ENCODE peak calls at places on chromosomes 3 and 15, in seven cellular contexts. One of them, this sample, is unnamed.

GRCh38 chr15:31268108-31268501 is 58.5 kb upstream of the KLF13 start:
- DNase-seq in AG10803: no peak
- DNase-seq in A549: no peak
- DNase-seq in cardiac muscle cell: no peak
- DNase-seq in mesothelial cell of epicardium: no peak
- DNase-seq in GM06990: no peak
- DNase-seq in CD4-positive, alpha-beta T cell: no peak
- DNase-seq in this sample: peak

GRCh38 chr3:150733373-150733935 is 29.5 kb downstream of the SIAH2 start:
- DNase-seq in AG10803: no peak
- DNase-seq in A549: no peak
- DNase-seq in cardiac muscle cell: peak
- DNase-seq in mesothelial cell of epicardium: no peak
- DNase-seq in GM06990: no peak
- DNase-seq in CD4-positive, alpha-beta T cell: no peak
- DNase-seq in this sample: no peak

GRCh38 chr3:7630351-7630911 is 769.5 kb downstream of the GRM7 start:
- DNase-seq in AG10803: no peak
- DNase-seq in A549: no peak
- DNase-seq in cardiac muscle cell: peak
- DNase-seq in mesothelial cell of epicardium: no peak
- DNase-seq in GM06990: no peak
- DNase-seq in CD4-positive, alpha-beta T cell: no peak
- DNase-seq in this sample: no peak

GRCh38 chr15:37653018-37653417 is 281.4 kb upstream of the TMCO5A start:
- DNase-seq in AG10803: no peak
- DNase-seq in A549: no peak
- DNase-seq in cardiac muscle cell: no peak
- DNase-seq in mesothelial cell of epicardium: no peak
- DNase-seq in GM06990: no peak
- DNase-seq in CD4-positive, alpha-beta T cell: no peak
- DNase-seq in this sample: no peak

GRCh38 chr15:60004019-60004845 is at the start of gene FOXB1:
- DNase-seq in AG10803: no peak
- DNase-seq in A549: no peak
- DNase-seq in cardiac muscle cell: no peak
- DNase-seq in mesothelial cell of epicardium: no peak
- DNase-seq in GM06990: no peak
- DNase-seq in CD4-positive, alpha-beta T cell: no peak
- DNase-seq in this sample: no peak

GRCh38 chr15:96352594-96353377 is 22.3 kb downstream of the NR2F2 start:
- DNase-seq in AG10803: no peak
- DNase-seq in A549: no peak
- DNase-seq in cardiac muscle cell: no peak
- DNase-seq in mesothelial cell of epicardium: no peak
- DNase-seq in GM06990: no peak
- DNase-seq in CD4-positive, alpha-beta T cell: no peak
- DNase-seq in this sample: no peak

GRCh38 chr15:70275461-70276138 is 177.9 kb upstream of the TLE3 start:
- DNase-seq in AG10803: no peak
- DNase-seq in A549: no peak
- DNase-seq in cardiac muscle cell: no peak
- DNase-seq in mesothelial cell of epicardium: no peak
- DNase-seq in GM06990: no peak
- DNase-seq in CD4-positive, alpha-beta T cell: no peak
- DNase-seq in this sample: no peak

GRCh38 chr3:100634493-100635272 is 25.3 kb downstream of the ADGRG7 start:
- DNase-seq in AG10803: peak
- DNase-seq in A549: no peak
- DNase-seq in cardiac muscle cell: peak
- DNase-seq in mesothelial cell of epicardium: no peak
- DNase-seq in GM06990: peak
- DNase-seq in CD4-positive, alpha-beta T cell: peak
- DNase-seq in this sample: no peak

GRCh38 chr3:152021951-152022461 is 148.6 kb downstream of the SUCNR1 start:
- DNase-seq in AG10803: peak
- DNase-seq in A549: peak
- DNase-seq in cardiac muscle cell: peak
- DNase-seq in mesothelial cell of epicardium: no peak
- DNase-seq in GM06990: peak
- DNase-seq in CD4-positive, alpha-beta T cell: no peak
- DNase-seq in this sample: no peak

GRCh38 chr3:32973982-32974381 is 22.5 kb downstream of the CCR4 start:
- DNase-seq in AG10803: peak
- DNase-seq in A549: no peak
- DNase-seq in cardiac muscle cell: no peak
- DNase-seq in mesothelial cell of epicardium: no peak
- DNase-seq in GM06990: peak
- DNase-seq in CD4-positive, alpha-beta T cell: peak
- DNase-seq in this sample: no peak

GRCh38 chr15:77696006-77696631 is 63.4 kb upstream of the LINGO1 start:
- DNase-seq in AG10803: no peak
- DNase-seq in A549: no peak
- DNase-seq in cardiac muscle cell: no peak
- DNase-seq in mesothelial cell of epicardium: no peak
- DNase-seq in GM06990: no peak
- DNase-seq in CD4-positive, alpha-beta T cell: no peak
- DNase-seq in this sample: no peak

GRCh38 chr3:182909318-182910040 is 70.9 kb downstream of the DCUN1D1 start:
- DNase-seq in AG10803: peak
- DNase-seq in A549: peak
- DNase-seq in cardiac muscle cell: peak
- DNase-seq in mesothelial cell of epicardium: no peak
- DNase-seq in GM06990: no peak
- DNase-seq in CD4-positive, alpha-beta T cell: no peak
- DNase-seq in this sample: no peak

GRCh38 chr3:9172851-9173320 is 76.6 kb downstream of the SRGAP3 start:
- DNase-seq in AG10803: peak
- DNase-seq in A549: no peak
- DNase-seq in cardiac muscle cell: no peak
- DNase-seq in mesothelial cell of epicardium: no peak
- DNase-seq in GM06990: no peak
- DNase-seq in CD4-positive, alpha-beta T cell: no peak
- DNase-seq in this sample: no peak
- TF ChIP-seq CTCF in AG10803: no peak
- TF ChIP-seq CTCF in A549: no peak
- TF ChIP-seq CTCF in cardiac muscle cell: no peak
- TF ChIP-seq CTCF in mesothelial cell of epicardium: no peak
- TF ChIP-seq CTCF in GM06990: no peak
- TF ChIP-seq CTCF in CD4-positive, alpha-beta T cell: no peak
- TF ChIP-seq CTCF in this sample: no peak

GRCh38 chr15:67383903-67384302 is 129.3 kb downstream of the IQCH start:
- DNase-seq in AG10803: peak
- DNase-seq in A549: no peak
- DNase-seq in cardiac muscle cell: peak
- DNase-seq in mesothelial cell of epicardium: no peak
- DNase-seq in GM06990: no peak
- DNase-seq in CD4-positive, alpha-beta T cell: no peak
- DNase-seq in this sample: no peak
- TF ChIP-seq CTCF in AG10803: no peak
- TF ChIP-seq CTCF in A549: peak
- TF ChIP-seq CTCF in cardiac muscle cell: no peak
- TF ChIP-seq CTCF in mesothelial cell of epicardium: no peak
- TF ChIP-seq CTCF in GM06990: no peak
- TF ChIP-seq CTCF in CD4-positive, alpha-beta T cell: no peak
- TF ChIP-seq CTCF in this sample: peak

DNA sequence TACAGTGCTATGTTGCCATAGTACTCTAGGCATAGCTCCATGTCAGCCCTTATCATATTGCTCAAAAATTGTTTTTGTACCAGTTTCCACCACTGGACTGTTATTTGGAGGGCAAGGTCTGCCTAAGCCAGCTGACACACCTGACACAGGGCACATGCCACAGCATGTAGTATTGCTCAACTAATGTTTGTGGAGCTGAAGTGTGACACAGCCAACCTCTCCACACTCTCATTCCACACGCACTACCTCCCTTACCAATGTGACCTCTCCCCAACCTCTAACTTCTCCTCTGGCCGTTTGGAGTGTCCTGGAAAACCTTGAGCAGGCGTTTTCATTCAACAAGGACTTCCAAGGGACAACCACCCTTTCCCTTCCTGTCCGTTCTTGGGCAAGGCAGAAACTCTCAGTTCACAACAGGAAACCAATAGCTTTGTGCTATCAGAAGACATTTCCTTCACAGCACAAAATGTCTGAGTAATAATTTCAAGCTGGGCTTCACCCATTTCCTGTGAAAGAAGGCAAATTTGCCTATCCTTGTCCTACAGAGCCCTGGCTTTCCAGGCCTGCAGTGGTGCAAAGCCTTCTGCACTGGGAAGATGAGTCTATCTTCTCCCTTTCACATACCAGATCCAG is 38.4 kb downstream of the TLNRD1 start:
- DNase-seq in AG10803: no peak
- DNase-seq in A549: no peak
- DNase-seq in cardiac muscle cell: peak
- DNase-seq in mesothelial cell of epicardium: no peak
- DNase-seq in GM06990: no peak
- DNase-seq in CD4-positive, alpha-beta T cell: no peak
- DNase-seq in this sample: no peak
- TF ChIP-seq CTCF in AG10803: no peak
- TF ChIP-seq CTCF in A549: no peak
- TF ChIP-seq CTCF in cardiac muscle cell: no peak
- TF ChIP-seq CTCF in mesothelial cell of epicardium: no peak
- TF ChIP-seq CTCF in GM06990: no peak
- TF ChIP-seq CTCF in CD4-positive, alpha-beta T cell: no peak
- TF ChIP-seq CTCF in this sample: no peak

GRCh38 chr15:48334260-48334659 is 3.0 kb downstream of the DUT start:
- DNase-seq in AG10803: no peak
- DNase-seq in A549: no peak
- DNase-seq in cardiac muscle cell: no peak
- DNase-seq in mesothelial cell of epicardium: no peak
- DNase-seq in GM06990: no peak
- DNase-seq in CD4-positive, alpha-beta T cell: no peak
- DNase-seq in this sample: no peak
- TF ChIP-seq CTCF in AG10803: no peak
- TF ChIP-seq CTCF in A549: no peak
- TF ChIP-seq CTCF in cardiac muscle cell: no peak
- TF ChIP-seq CTCF in mesothelial cell of epicardium: no peak
- TF ChIP-seq CTCF in GM06990: no peak
- TF ChIP-seq CTCF in CD4-positive, alpha-beta T cell: no peak
- TF ChIP-seq CTCF in this sample: no peak

GRCh38 chr3:178139116-178139515 is 397.1 kb upstream of the KCNMB2 start:
- DNase-seq in AG10803: peak
- DNase-seq in A549: no peak
- DNase-seq in cardiac muscle cell: no peak
- DNase-seq in mesothelial cell of epicardium: no peak
- DNase-seq in GM06990: no peak
- DNase-seq in CD4-positive, alpha-beta T cell: no peak
- DNase-seq in this sample: no peak

GRCh38 chr3:178131801-178132200 is 404.4 kb upstream of the KCNMB2 start:
- DNase-seq in AG10803: peak
- DNase-seq in A549: no peak
- DNase-seq in cardiac muscle cell: peak
- DNase-seq in mesothelial cell of epicardium: no peak
- DNase-seq in GM06990: no peak
- DNase-seq in CD4-positive, alpha-beta T cell: no peak
- DNase-seq in this sample: no peak

GRCh38 chr3:178140491-178140890 is 395.7 kb upstream of the KCNMB2 start:
- DNase-seq in AG10803: peak
- DNase-seq in A549: no peak
- DNase-seq in cardiac muscle cell: peak
- DNase-seq in mesothelial cell of epicardium: no peak
- DNase-seq in GM06990: no peak
- DNase-seq in CD4-positive, alpha-beta T cell: no peak
- DNase-seq in this sample: no peak

GRCh38 chr3:178137831-178138230 is 398.4 kb upstream of the KCNMB2 start:
- DNase-seq in AG10803: peak
- DNase-seq in A549: no peak
- DNase-seq in cardiac muscle cell: no peak
- DNase-seq in mesothelial cell of epicardium: no peak
- DNase-seq in GM06990: no peak
- DNase-seq in CD4-positive, alpha-beta T cell: no peak
- DNase-seq in this sample: no peak

GRCh38 chr3:178137206-178137605 is 399.0 kb upstream of the KCNMB2 start:
- DNase-seq in AG10803: peak
- DNase-seq in A549: no peak
- DNase-seq in cardiac muscle cell: no peak
- DNase-seq in mesothelial cell of epicardium: no peak
- DNase-seq in GM06990: no peak
- DNase-seq in CD4-positive, alpha-beta T cell: no peak
- DNase-seq in this sample: no peak
- TF ChIP-seq CTCF in AG10803: no peak
- TF ChIP-seq CTCF in A549: no peak
- TF ChIP-seq CTCF in cardiac muscle cell: no peak
- TF ChIP-seq CTCF in mesothelial cell of epicardium: no peak
- TF ChIP-seq CTCF in GM06990: no peak
- TF ChIP-seq CTCF in CD4-positive, alpha-beta T cell: no peak
- TF ChIP-seq CTCF in this sample: no peak

DNA sequence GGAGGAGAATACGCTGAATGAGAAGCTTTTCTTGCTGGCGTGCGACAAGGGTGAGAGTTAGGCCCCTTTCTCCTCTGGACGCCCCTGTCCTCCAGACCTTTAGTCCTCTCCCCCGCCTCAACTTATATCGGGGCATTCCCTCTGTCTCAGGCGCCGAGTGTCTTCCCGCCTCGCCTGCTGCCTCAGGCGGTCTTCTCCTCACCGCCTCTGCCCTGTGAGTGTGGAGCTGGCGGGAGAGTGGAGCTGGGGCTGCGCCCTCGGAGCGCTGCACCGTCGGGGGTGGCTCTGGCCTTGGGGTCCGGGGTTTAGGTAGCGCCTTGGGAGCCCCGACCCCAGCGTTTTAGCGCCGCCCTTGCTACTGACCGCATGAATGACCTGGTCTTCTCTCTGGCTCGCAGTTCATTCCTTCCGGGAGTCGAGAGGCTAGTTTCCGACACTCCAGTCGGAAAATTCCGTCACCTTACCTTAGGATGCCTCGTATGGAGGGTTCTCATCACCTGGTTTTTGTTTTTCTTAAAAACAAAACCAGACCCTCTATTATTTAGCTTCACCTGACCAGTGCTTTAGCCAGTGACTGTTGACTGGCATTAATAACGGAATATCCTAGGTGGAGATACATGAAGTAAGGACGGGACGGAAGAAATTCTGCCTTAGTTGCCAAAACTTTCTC is 983 bp downstream of the TRPC1 start:
- DNase-seq in AG10803: peak
- DNase-seq in A549: peak
- DNase-seq in cardiac muscle cell: no peak
- DNase-seq in mesothelial cell of epicardium: peak
- DNase-seq in GM06990: no peak
- DNase-seq in CD4-positive, alpha-beta T cell: no peak
- DNase-seq in this sample: peak
- TF ChIP-seq CTCF in AG10803: peak
- TF ChIP-seq CTCF in A549: peak
- TF ChIP-seq CTCF in cardiac muscle cell: no peak
- TF ChIP-seq CTCF in mesothelial cell of epicardium: no peak
- TF ChIP-seq CTCF in GM06990: no peak
- TF ChIP-seq CTCF in CD4-positive, alpha-beta T cell: no peak
- TF ChIP-seq CTCF in this sample: peak

This sample was measured in type B pancreatic cell.